ENCODE peak calls at places on chromosomes 5 and 9, in nine cellular contexts. M is mesendoderm; J is M059J; V is T-helper 1 cell; N is Kasumi-1; P is NCI-H1105; W is aorta; R is activated naive CD8-positive, alpha-beta T cell treated with anti-CD3 and anti-CD28 coated beads, Interleukin-2, amount 50 U/mL, for 24 hours; G is T-helper 9 cell. L is an unnamed sample.

GRCh38 chr5:91136271-91136670 is 246.8 kb downstream of the ARRDC3 start:
- DNase-seq in M (peak; percentile 31), J (peak; percentile 67), V (no peak), N (no peak), P (no peak), W (no peak), R (no peak), G (no peak), L (no peak)

GRCh38 chr5:109697339-109697738 is 7.6 kb downstream of the MAN2A1 start:
- DNase-seq in M (no peak), J (no peak), V (no peak), N (no peak), P (no peak), W (no peak), R (no peak), G (no peak), L (no peak)

GRCh38 chr5:85951707-85952210 is 666.0 kb upstream of the COX7C start:
- DNase-seq in M (no peak), J (no peak), V (no peak), N (no peak), P (no peak), W (no peak), R (no peak), G (no peak), L (no peak)

GRCh38 chr5:84372066-84372700 is 12.5 kb downstream of the EDIL3 start:
- DNase-seq in M (no peak), J (peak; percentile 72), V (no peak), N (no peak), P (no peak), W (no peak), R (no peak), G (no peak), L (no peak)

GRCh38 chr9:82695704-82696103 is 367.2 kb downstream of the RASEF start:
- DNase-seq in M (no peak), J (no peak), V (no peak), N (no peak), P (no peak), W (no peak), R (no peak), G (no peak), L (no peak)

GRCh38 chr5:176995122-176995490 is 11.5 kb downstream of the UIMC1 start:
- DNase-seq in M (peak; percentile 19), J (no peak), V (no peak), N (no peak), P (no peak), W (no peak), R (no peak), G (no peak), L (no peak)

GRCh38 chr9:2291980-2292704 is 277.0 kb downstream of the SMARCA2 start:
- DNase-seq in M (peak; percentile 69), J (peak; percentile 13), V (no peak), N (no peak), P (peak; percentile 88), W (no peak), R (no peak), G (no peak), L (no peak)

GRCh38 chr9:101226161-101226560 is 158.6 kb downstream of the BAAT start:
- DNase-seq in M (no peak), J (no peak), V (no peak), N (no peak), P (no peak), W (no peak), R (no peak), G (no peak), L (no peak)

GRCh38 chr9:36922548-36922947 is 111.5 kb downstream of the PAX5 start:
- DNase-seq in M (no peak), J (peak; percentile 83), V (no peak), N (no peak), P (no peak), W (no peak), R (no peak), G (no peak), L (no peak)

GRCh38 chr5:168882283-168882682 is 303.1 kb upstream of the PANK3 start:
- DNase-seq in M (no peak), J (no peak), V (no peak), N (no peak), P (no peak), W (no peak), R (no peak), G (no peak), L (no peak)

GRCh38 chr9:89657765-89658164 is 53.0 kb downstream of the GADD45G start:
- DNase-seq in M (no peak), J (no peak), V (no peak), N (no peak), P (no peak), W (no peak), R (no peak), G (no peak), L (no peak)

GRCh38 chr9:133801739-133802138 is 63.6 kb upstream of the SARDH start:
- DNase-seq in M (no peak), J (no peak), V (no peak), N (no peak), P (no peak), W (no peak), R (no peak), G (no peak), L (no peak)

GRCh38 chr9:77697238-77697984 is 49.3 kb upstream of the GNA14 start:
- DNase-seq in M (no peak), J (no peak), V (no peak), N (no peak), P (no peak), W (no peak), R (no peak), G (no peak), L (no peak)

GRCh38 chr9:124032247-124032646 is 20.7 kb downstream of the LHX2 start:
- DNase-seq in M (peak; percentile 57), J (no peak), V (no peak), N (no peak), P (no peak), W (peak; percentile 79), R (no peak), G (no peak), L (no peak)

GRCh38 chr5:91178461-91178860 is 204.7 kb downstream of the ARRDC3 start:
- DNase-seq in M (no peak), J (no peak), V (no peak), N (no peak), P (no peak), W (no peak), R (no peak), G (no peak), L (no peak)

GRCh38 chr9:92963831-92964606 is 16.7 kb downstream of the FGD3 start:
- DNase-seq in M (no peak), J (no peak), V (peak; percentile 63), N (peak; percentile 68), P (no peak), W (no peak), R (peak; percentile 71), G (peak; percentile 60), L (peak; percentile 77)

GRCh38 chr5:140113180-140113698 is 670 bp upstream of the PURA start:
- DNase-seq in M (peak; percentile 52), J (no peak), V (peak; percentile 30), N (no peak), P (no peak), W (peak; percentile 75), R (peak; percentile 39), G (peak; percentile 18), L (no peak)

GRCh38 chr5:155655569-155655968 is 642.0 kb downstream of the KIF4B start:
- DNase-seq in M (peak; percentile 50), J (no peak), V (no peak), N (no peak), P (no peak), W (no peak), R (no peak), G (no peak), L (no peak)

GRCh38 chr5:78543916-78544315 is 104.7 kb downstream of the LHFPL2 start:
- DNase-seq in M (no peak), J (no peak), V (no peak), N (no peak), P (no peak), W (no peak), R (no peak), G (no peak), L (no peak)

L was measured in CD4-positive, alpha-beta T cell.